ENCODE peak calls at places on chromosomes 1 and 21, in eight cellular contexts. V is brain pericyte; H is stimulated activated CD8-positive, alpha-beta memory T cell treated with anti-CD3 and anti-CD28 coated beads, Interleukin-2, amount 100 ng/mL, for 1 hour; X is NCI-H1417; W is neuronal stem cell; P is stimulated activated CD4-positive, alpha-beta T cell treated with anti-CD3 and anti-CD28 coated beads, TNF-alpha, amount 100 ng/mL, for 24 hours; D is T-helper 17 cell; F is PC-3. G is an unnamed sample.
A peak's percentile ranks its signal among the peaks of the same experiment; 100 is the strongest.

GRCh38 chr1:230832466-230832865 is 35.9 kb downstream of the C1orf198 start:
- DNase-seq in V (no peak), H (no peak), X (no peak), W (no peak), P (no peak), D (no peak), F (no peak), G (no peak)

GRCh38 chr1:93758842-93759515 is 77.3 kb upstream of the BCAR3 start:
- DNase-seq in V (no peak), H (no peak), X (no peak), W (no peak), P (no peak), D (no peak), F (peak; percentile 64), G (peak; percentile 64)

GRCh38 chr1:52629021-52629643 is 3.8 kb upstream of the SHISAL2A start:
- DNase-seq in V (no peak), H (no peak), X (no peak), W (peak; percentile 76), P (no peak), D (no peak), F (no peak), G (no peak)

GRCh38 chr21:14120091-14120734 is 90.5 kb downstream of the LIPI start:
- DNase-seq in V (no peak), H (no peak), X (peak; percentile 56), W (peak; percentile 11), P (peak; percentile 3), D (no peak), F (peak; percentile 33), G (peak; percentile 81)

GRCh38 chr1:153633161-153633746 is 612 bp upstream of the CHTOP start:
- DNase-seq in V (no peak), H (no peak), X (no peak), W (no peak), P (no peak), D (no peak), F (peak; percentile 39), G (no peak)

GRCh38 chr1:16048573-16049189 is 5.1 kb downstream of the CLCNKB start:
- DNase-seq in V (no peak), H (peak; percentile 17), X (peak; percentile 85), W (peak; percentile 87), P (peak; percentile 20), D (no peak), F (no peak), G (no peak)

GRCh38 chr1:186094170-186094569 is 280.9 kb downstream of the TPR start:
- DNase-seq in V (no peak), H (no peak), X (no peak), W (no peak), P (no peak), D (no peak), F (peak; percentile 23), G (no peak)

GRCh38 chr21:44897326-44898010 is 23.2 kb downstream of the ITGB2 start:
- DNase-seq in V (no peak), H (no peak), X (no peak), W (no peak), P (no peak), D (no peak), F (no peak), G (no peak)

GRCh38 chr1:14895727-14896126 is 257.8 kb upstream of the TMEM51 start:
- DNase-seq in V (no peak), H (no peak), X (no peak), W (no peak), P (no peak), D (no peak), F (no peak), G (no peak)

GRCh38 chr1:233656032-233656620 is 42.2 kb downstream of the KCNK1 start:
- DNase-seq in V (no peak), H (no peak), X (peak; percentile 0), W (no peak), P (no peak), D (no peak), F (peak; percentile 52), G (no peak)

GRCh38 chr1:244403431-244403830 is 48.3 kb downstream of the ADSS2 start:
- DNase-seq in V (no peak), H (no peak), X (no peak), W (no peak), P (no peak), D (no peak), F (no peak), G (no peak)